ENCODE peak calls at places on chromosomes 12 and 14, in ten cellular contexts. L is heart left ventricle, I is ovary, P is stomach, A is transverse colon, E is lower leg skin, O is A549, J is Peyer's patch, S is IMR-90, K is adrenal gland. Y is an unnamed sample.

GRCh38 chr12:129789921-129790320 is 113.9 kb downstream of the TMEM132D start:
- DNase-seq in L (no peak), I (no peak), P (no peak), A (no peak), E (no peak), O (no peak), J (no peak), S (no peak), K (no peak), Y (no peak)

GRCh38 chr14:44565968-44566367 is 58.9 kb upstream of the FSCB start:
- DNase-seq in L (no peak), I (no peak), P (no peak), A (no peak), E (no peak), O (no peak), J (no peak), S (no peak), K (no peak), Y (no peak)

GRCh38 chr12:29159690-29160089 is 10.6 kb downstream of the FAR2 start:
- DNase-seq in L (no peak), I (no peak), P (no peak), A (no peak), E (no peak), O (no peak), J (no peak), S (no peak), K (no peak), Y (no peak)

GRCh38 chr12:101935769-101936741 is 58.7 kb downstream of the DRAM1 start:
- DNase-seq in L (peak), I (peak), P (no peak), A (peak), E (peak), O (no peak), J (no peak), S (peak), K (peak), Y (no peak)

GRCh38 chr12:9732966-9733461 is at the start of gene CLECL1:
- DNase-seq in L (no peak), I (no peak), P (no peak), A (no peak), E (no peak), O (no peak), J (no peak), S (no peak), K (no peak), Y (peak)

GRCh38 chr12:61490732-61491498 is 769.3 kb upstream of the USP15 start:
- DNase-seq in L (no peak), I (no peak), P (no peak), A (no peak), E (no peak), O (no peak), J (no peak), S (no peak), K (no peak), Y (no peak)

GRCh38 chr12:45276154-45276553 is 60.3 kb downstream of the ANO6 start:
- DNase-seq in L (no peak), I (no peak), P (no peak), A (no peak), E (no peak), O (no peak), J (no peak), S (no peak), K (no peak), Y (no peak)

GRCh38 chr12:5034605-5035004 is 9.1 kb upstream of the KCNA5 start:
- DNase-seq in L (no peak), I (no peak), P (no peak), A (no peak), E (no peak), O (no peak), J (no peak), S (no peak), K (no peak), Y (no peak)

GRCh38 chr14:70812124-70812818 is 3.0 kb upstream of the MAP3K9 start:
- DNase-seq in L (no peak), I (no peak), P (no peak), A (no peak), E (no peak), O (no peak), J (no peak), S (no peak), K (no peak), Y (no peak)

GRCh38 chr14:75653563-75653962 is 7.1 kb downstream of the ERG28 start:
- DNase-seq in L (no peak), I (no peak), P (no peak), A (no peak), E (no peak), O (no peak), J (no peak), S (no peak), K (no peak), Y (no peak)

GRCh38 chr14:76644875-76645518 is 116.3 kb upstream of the VASH1 start:
- DNase-seq in L (peak), I (no peak), P (no peak), A (no peak), E (no peak), O (peak), J (no peak), S (peak), K (peak), Y (peak)

GRCh38 chr14:106318700-106319099 is 792.3 kb downstream of the TMEM121 start:
- DNase-seq in L (no peak), I (no peak), P (no peak), A (no peak), E (no peak), O (no peak), J (peak), S (no peak), K (peak), Y (peak)

GRCh38 chr12:128840862-128841468 is 12.3 kb upstream of the GLT1D1 start:
- DNase-seq in L (no peak), I (no peak), P (no peak), A (no peak), E (no peak), O (no peak), J (no peak), S (no peak), K (peak), Y (no peak)

GRCh38 chr14:83611906-83612305 is 1918.0 kb upstream of the FLRT2 start:
- DNase-seq in L (no peak), I (no peak), P (no peak), A (no peak), E (no peak), O (no peak), J (no peak), S (no peak), K (no peak), Y (no peak)

GRCh38 chr14:67633451-67634154 is 13.9 kb downstream of the ARG2 start:
- DNase-seq in L (no peak), I (no peak), P (no peak), A (peak), E (no peak), O (no peak), J (no peak), S (no peak), K (no peak), Y (no peak)

GRCh38 chr12:123363743-123364531 is 710 bp downstream of the SBNO1 start:
- DNase-seq in L (peak), I (peak), P (peak), A (peak), E (no peak), O (peak), J (no peak), S (no peak), K (peak), Y (peak)

GRCh38 chr14:22865424-22866215 is 5.9 kb upstream of the LRP10 start:
- DNase-seq in L (no peak), I (no peak), P (no peak), A (no peak), E (no peak), O (no peak), J (no peak), S (no peak), K (no peak), Y (no peak)

GRCh38 chr12:56216461-56216860 is 5.3 kb downstream of the RNF41 start:
- DNase-seq in L (no peak), I (no peak), P (no peak), A (no peak), E (no peak), O (no peak), J (no peak), S (no peak), K (no peak), Y (no peak)

GRCh38 chr12:55227643-55228042 is 6.8 kb downstream of the OR10A7 start:
- DNase-seq in L (no peak), I (no peak), P (no peak), A (no peak), E (no peak), O (no peak), J (no peak), S (no peak), K (no peak), Y (no peak)

GRCh38 chr12:91746976-91747375 is 398.7 kb downstream of the BTG1 start:
- DNase-seq in L (no peak), I (no peak), P (no peak), A (no peak), E (no peak), O (no peak), J (no peak), S (no peak), K (no peak), Y (no peak)

GRCh38 chr14:47715330-47715729 is 39.9 kb upstream of the MDGA2 start:
- DNase-seq in L (no peak), I (no peak), P (no peak), A (no peak), E (no peak), O (no peak), J (no peak), S (peak), K (no peak), Y (peak)

GRCh38 chr14:101586531-101587402 is 25.5 kb downstream of the DIO3 start:
- DNase-seq in L (no peak), I (peak), P (no peak), A (no peak), E (no peak), O (no peak), J (no peak), S (no peak), K (no peak), Y (no peak)

GRCh38 chr14:102749833-102750775 is 27.1 kb upstream of the TRAF3 start:
- DNase-seq in L (no peak), I (no peak), P (no peak), A (no peak), E (no peak), O (no peak), J (no peak), S (no peak), K (no peak), Y (no peak)
- H3K4me3 ChIP-seq in L (no peak), I (no peak), P (no peak), A (no peak), E (no peak), O (no peak), J (no peak), S (no peak), K (no peak), Y (no peak)

GRCh38 chr14:94329857-94330256 is 6.7 kb upstream of the SERPINA6 start:
- DNase-seq in L (no peak), I (no peak), P (no peak), A (no peak), E (no peak), O (no peak), J (no peak), S (no peak), K (no peak), Y (no peak)
- TF ChIP-seq POLR2A in L (no peak), I (no peak), P (no peak), A (no peak), E (no peak), O (no peak), J (no peak), S (no peak), K (no peak), Y (no peak)

GRCh38 chr12:70657621-70658286 is 20.5 kb upstream of the PTPRB start:
- DNase-seq in L (no peak), I (no peak), P (no peak), A (no peak), E (no peak), O (no peak), J (no peak), S (no peak), K (no peak), Y (no peak)
- H3K4me3 ChIP-seq in L (no peak), I (no peak), P (no peak), A (no peak), E (no peak), O (no peak), J (no peak), S (no peak), K (no peak), Y (no peak)

DNA sequence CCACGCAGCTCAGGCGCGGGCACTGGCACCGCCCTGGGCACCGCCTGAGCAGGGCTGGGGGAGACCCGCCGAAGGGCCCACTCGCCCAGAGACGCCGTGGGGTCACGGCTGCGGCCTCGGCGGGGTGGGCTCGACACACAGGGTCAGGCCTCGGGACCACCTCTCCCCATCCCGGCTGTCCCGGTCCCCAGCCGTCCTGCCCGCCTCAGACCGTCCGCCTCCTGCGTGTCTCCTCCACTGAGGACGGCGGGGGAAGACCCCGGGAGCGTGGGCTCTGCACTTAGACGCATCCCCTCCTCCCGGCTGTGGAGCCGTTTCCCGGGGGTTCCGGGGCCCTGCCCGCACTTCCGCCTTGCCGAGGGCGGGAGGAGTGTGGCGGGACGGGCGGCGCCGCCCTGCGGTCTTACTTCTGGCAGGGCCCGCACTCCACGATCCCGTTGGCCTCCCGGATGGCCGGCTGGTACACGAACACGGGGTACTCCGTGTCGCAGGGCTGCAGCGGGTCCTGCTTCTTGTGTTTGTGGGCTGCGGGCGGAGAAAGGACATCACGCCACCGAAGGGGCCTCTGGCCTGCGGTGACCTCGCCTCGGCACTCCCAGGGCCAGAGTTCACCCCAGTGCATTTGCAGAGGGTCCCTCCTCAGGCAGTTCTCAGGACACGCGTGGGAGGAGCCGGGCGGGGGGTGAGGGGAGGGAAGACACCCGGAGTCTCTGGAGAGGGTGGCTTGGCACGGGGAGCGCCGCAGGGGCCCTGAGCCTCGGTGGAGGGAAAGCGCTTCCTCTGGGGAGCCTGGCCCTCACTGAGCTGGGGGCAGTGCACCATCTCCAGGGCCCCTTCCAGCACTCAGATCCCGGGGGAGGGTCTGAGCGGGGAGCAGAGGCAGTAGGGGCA is 23.1 kb upstream of the LRTM2 start:
- DNase-seq in L (peak), I (peak), P (peak), A (peak), E (no peak), O (no peak), J (peak), S (no peak), K (peak), Y (peak)
- TF ChIP-seq POLR2A in L (peak), I (no peak), P (no peak), A (peak), E (no peak), O (no peak), J (peak), S (no peak), K (peak), Y (peak)

GRCh38 chr12:76778358-76778757 is 14.4 kb downstream of the ZDHHC17 start:
- DNase-seq in L (no peak), I (no peak), P (no peak), A (no peak), E (no peak), O (no peak), J (no peak), S (no peak), K (no peak), Y (no peak)

GRCh38 chr12:76784600-76785051 is 20.7 kb downstream of the ZDHHC17 start:
- DNase-seq in L (no peak), I (no peak), P (no peak), A (no peak), E (no peak), O (no peak), J (no peak), S (peak), K (no peak), Y (no peak)

GRCh38 chr12:76777765-76778216 is 13.9 kb downstream of the ZDHHC17 start:
- DNase-seq in L (no peak), I (no peak), P (no peak), A (no peak), E (no peak), O (no peak), J (peak), S (no peak), K (no peak), Y (peak)

GRCh38 chr12:76782440-76782996 is 18.6 kb downstream of the ZDHHC17 start:
- DNase-seq in L (no peak), I (no peak), P (no peak), A (no peak), E (no peak), O (no peak), J (no peak), S (no peak), K (no peak), Y (no peak)

DNA sequence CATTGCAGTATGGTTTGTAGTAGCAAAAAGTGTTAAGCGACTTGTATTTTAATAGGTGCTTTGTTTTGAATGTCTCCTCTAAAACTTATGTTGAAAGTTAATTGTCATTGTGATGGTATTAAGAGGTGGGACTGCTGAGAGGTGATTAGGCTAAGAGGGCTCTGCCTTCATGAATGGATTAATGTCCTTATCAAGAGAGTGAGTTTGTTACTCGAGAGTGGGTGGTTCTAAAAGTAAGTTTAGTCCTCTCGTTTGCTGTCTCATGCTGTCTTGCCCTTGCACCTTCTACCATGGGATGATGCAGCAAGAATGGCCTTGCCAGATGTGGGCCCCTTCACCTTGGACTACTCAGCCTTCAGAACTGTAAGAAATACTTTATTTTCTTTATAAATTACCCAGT is 17.4 kb downstream of the ZDHHC17 start:
- DNase-seq in L (no peak), I (no peak), P (no peak), A (no peak), E (no peak), O (no peak), J (no peak), S (no peak), K (no peak), Y (no peak)
- H3K4me3 ChIP-seq in L (no peak), I (no peak), P (no peak), A (no peak), E (no peak), O (no peak), J (no peak), S (no peak), K (no peak), Y (no peak)

GRCh38 chr14:68789798-68790655 is 2.8 kb downstream of the ZFP36L1 start:
- DNase-seq in L (no peak), I (no peak), P (peak), A (peak), E (no peak), O (no peak), J (peak), S (no peak), K (peak), Y (no peak)
- TF ChIP-seq POLR2A in L (peak), I (no peak), P (no peak), A (no peak), E (no peak), O (no peak), J (no peak), S (no peak), K (peak), Y (no peak)

GRCh38 chr12:130839770-130840355 is 813 bp upstream of the STX2 start:
- DNase-seq in L (no peak), I (no peak), P (no peak), A (no peak), E (no peak), O (no peak), J (no peak), S (no peak), K (no peak), Y (no peak)
- H3K4me3 ChIP-seq in L (peak), I (peak), P (peak), A (peak), E (no peak), O (no peak), J (peak), S (peak), K (peak), Y (peak)

GRCh38 chr12:52870361-52871290 is 21.8 kb upstream of the KRT78 start:
- DNase-seq in L (peak), I (peak), P (peak), A (peak), E (peak), O (peak), J (peak), S (peak), K (peak), Y (peak)
- TF ChIP-seq POLR2A in L (no peak), I (no peak), P (no peak), A (no peak), E (no peak), O (no peak), J (no peak), S (no peak), K (no peak), Y (no peak)

Y was measured in NB4.